ENCODE peak calls at places on chromosomes 13 and 19, in five cellular contexts. One of them, this sample, is unnamed.

GRCh38 chr13:40181203-40181845 is 485.1 kb downstream of the FOXO1 start:
- DNase-seq in GM12878: no peak
- DNase-seq in HCT116: no peak
- DNase-seq in HepG2: peak; percentile 56
- DNase-seq in K562: peak; percentile 16
- DNase-seq in this sample: no peak

GRCh38 chr19:39325778-39326680 is 5.4 kb upstream of the LRFN1 start:
- DNase-seq in GM12878: no peak
- DNase-seq in HCT116: peak; percentile 51
- DNase-seq in HepG2: peak; percentile 22
- DNase-seq in K562: peak; percentile 77
- DNase-seq in this sample: no peak

GRCh38 chr19:51514866-51515481 is 13.4 kb upstream of the SIGLEC12 start:
- DNase-seq in GM12878: peak; percentile 31
- DNase-seq in HCT116: peak; percentile 47
- DNase-seq in HepG2: peak; percentile 46
- DNase-seq in K562: peak; percentile 72
- DNase-seq in this sample: no peak

GRCh38 chr13:44112700-44113329 is 233.1 kb downstream of the LACC1 start:
- DNase-seq in GM12878: no peak
- DNase-seq in HCT116: no peak
- DNase-seq in HepG2: no peak
- DNase-seq in K562: no peak
- DNase-seq in this sample: no peak

GRCh38 chr13:98351636-98352035 is 174.6 kb upstream of the RNF113B start:
- DNase-seq in GM12878: no peak
- DNase-seq in HCT116: no peak
- DNase-seq in HepG2: no peak
- DNase-seq in K562: no peak
- DNase-seq in this sample: no peak

GRCh38 chr13:106567421-106568224 is at the start of gene ARGLU1:
- DNase-seq in GM12878: peak; percentile 64
- DNase-seq in HCT116: no peak
- DNase-seq in HepG2: peak; percentile 78
- DNase-seq in K562: peak; percentile 77
- DNase-seq in this sample: peak; percentile 98

GRCh38 chr19:3075605-3076431 is 13.5 kb upstream of the TLE5 start:
- DNase-seq in GM12878: no peak
- DNase-seq in HCT116: no peak
- DNase-seq in HepG2: no peak
- DNase-seq in K562: peak; percentile 83
- DNase-seq in this sample: no peak

GRCh38 chr19:51259348-51260245 is 8.7 kb downstream of the SIGLECL1 start:
- DNase-seq in GM12878: peak; percentile 12
- DNase-seq in HCT116: peak; percentile 41
- DNase-seq in HepG2: peak; percentile 24
- DNase-seq in K562: peak; percentile 48
- DNase-seq in this sample: peak; percentile 69

GRCh38 chr13:48600374-48601364 is 53.1 kb upstream of the CYSLTR2 start:
- DNase-seq in GM12878: no peak
- DNase-seq in HCT116: no peak
- DNase-seq in HepG2: peak; percentile 32
- DNase-seq in K562: no peak
- DNase-seq in this sample: no peak

GRCh38 chr19:2270572-2271515 is 11.1 kb downstream of the PEAK3 start:
- DNase-seq in GM12878: no peak
- DNase-seq in HCT116: no peak
- DNase-seq in HepG2: peak; percentile 44
- DNase-seq in K562: peak; percentile 73
- DNase-seq in this sample: no peak

GRCh38 chr19:8023371-8023770 is 17.9 kb upstream of the ELAVL1 start:
- DNase-seq in GM12878: no peak
- DNase-seq in HCT116: no peak
- DNase-seq in HepG2: no peak
- DNase-seq in K562: no peak
- DNase-seq in this sample: no peak

GRCh38 chr13:114022309-114022669 is 48.4 kb upstream of the C13orf46 start:
- DNase-seq in GM12878: no peak
- DNase-seq in HCT116: no peak
- DNase-seq in HepG2: no peak
- DNase-seq in K562: no peak
- DNase-seq in this sample: no peak

GRCh38 chr13:74219571-74219970 is 85.4 kb upstream of the KLF12 start:
- DNase-seq in GM12878: no peak
- DNase-seq in HCT116: no peak
- DNase-seq in HepG2: no peak
- DNase-seq in K562: no peak
- DNase-seq in this sample: no peak

GRCh38 chr19:39927524-39928356 is 6.7 kb downstream of the FCGBP start:
- DNase-seq in GM12878: no peak
- DNase-seq in HCT116: no peak
- DNase-seq in HepG2: no peak
- DNase-seq in K562: peak; percentile 5
- DNase-seq in this sample: no peak

GRCh38 chr13:102606537-102607309 is 9.9 kb downstream of the TPP2 start:
- DNase-seq in GM12878: no peak
- DNase-seq in HCT116: no peak
- DNase-seq in HepG2: no peak
- DNase-seq in K562: peak; percentile 55
- DNase-seq in this sample: no peak

GRCh38 chr13:48160879-48161278 is 66.0 kb upstream of the MED4 start:
- DNase-seq in GM12878: no peak
- DNase-seq in HCT116: no peak
- DNase-seq in HepG2: no peak
- DNase-seq in K562: no peak
- DNase-seq in this sample: no peak

GRCh38 chr19:47523473-47523872 is 8.6 kb upstream of the NAPA start:
- DNase-seq in GM12878: no peak
- DNase-seq in HCT116: no peak
- DNase-seq in HepG2: peak; percentile 37
- DNase-seq in K562: peak; percentile 4
- DNase-seq in this sample: no peak

GRCh38 chr13:40430234-40430633 is 236.2 kb downstream of the FOXO1 start:
- DNase-seq in GM12878: no peak
- DNase-seq in HCT116: no peak
- DNase-seq in HepG2: no peak
- DNase-seq in K562: no peak
- DNase-seq in this sample: no peak

GRCh38 chr19:771332-771785 is 20.4 kb downstream of the MISP start:
- DNase-seq in GM12878: no peak
- DNase-seq in HCT116: peak; percentile 55
- DNase-seq in HepG2: peak; percentile 63
- DNase-seq in K562: peak; percentile 72
- DNase-seq in this sample: no peak

GRCh38 chr19:11535792-11536595 is 2.7 kb upstream of the CNN1 start:
- DNase-seq in GM12878: no peak
- DNase-seq in HCT116: peak; percentile 81
- DNase-seq in HepG2: peak; percentile 68
- DNase-seq in K562: peak; percentile 97
- DNase-seq in this sample: peak; percentile 71

GRCh38 chr19:18310118-18310909 is 12.6 kb downstream of the LSM4 start:
- DNase-seq in GM12878: no peak
- DNase-seq in HCT116: no peak
- DNase-seq in HepG2: no peak
- DNase-seq in K562: no peak
- DNase-seq in this sample: no peak

GRCh38 chr13:101514695-101515275 is 62.3 kb downstream of the ITGBL1 start:
- DNase-seq in GM12878: no peak
- DNase-seq in HCT116: peak; percentile 8
- DNase-seq in HepG2: peak; percentile 48
- DNase-seq in K562: peak; percentile 5
- DNase-seq in this sample: no peak

GRCh38 chr13:111095031-111095840 is 19.9 kb upstream of the ARHGEF7 start:
- DNase-seq in GM12878: no peak
- DNase-seq in HCT116: no peak
- DNase-seq in HepG2: no peak
- DNase-seq in K562: no peak
- DNase-seq in this sample: no peak

GRCh38 chr19:31226536-31226935 is 122.7 kb downstream of the TSHZ3 start:
- DNase-seq in GM12878: no peak
- DNase-seq in HCT116: no peak
- DNase-seq in HepG2: no peak
- DNase-seq in K562: no peak
- DNase-seq in this sample: no peak

GRCh38 chr13:102012299-102013293 is 389.3 kb downstream of the FGF14 start:
- DNase-seq in GM12878: no peak
- DNase-seq in HCT116: no peak
- DNase-seq in HepG2: no peak
- DNase-seq in K562: no peak
- DNase-seq in this sample: no peak

GRCh38 chr19:43555185-43555770 is 20.0 kb downstream of the XRCC1 start:
- DNase-seq in GM12878: no peak
- DNase-seq in HCT116: no peak
- DNase-seq in HepG2: peak; percentile 62
- DNase-seq in K562: peak; percentile 71
- DNase-seq in this sample: peak; percentile 61

GRCh38 chr13:46620029-46620428 is 67.1 kb downstream of the LRCH1 start:
- DNase-seq in GM12878: no peak
- DNase-seq in HCT116: no peak
- DNase-seq in HepG2: no peak
- DNase-seq in K562: no peak
- DNase-seq in this sample: no peak

GRCh38 chr19:42115705-42116104 is 16.5 kb downstream of the POU2F2 start:
- DNase-seq in GM12878: no peak
- DNase-seq in HCT116: no peak
- DNase-seq in HepG2: no peak
- DNase-seq in K562: no peak
- DNase-seq in this sample: no peak

GRCh38 chr19:46840157-46840942 is 10.3 kb downstream of the AP2S1 start:
- DNase-seq in GM12878: no peak
- DNase-seq in HCT116: no peak
- DNase-seq in HepG2: peak; percentile 63
- DNase-seq in K562: peak; percentile 60
- DNase-seq in this sample: peak; percentile 60

GRCh38 chr13:29339386-29340272 is 255.9 kb downstream of the SLC7A1 start:
- DNase-seq in GM12878: no peak
- DNase-seq in HCT116: no peak
- DNase-seq in HepG2: no peak
- DNase-seq in K562: no peak
- DNase-seq in this sample: no peak

GRCh38 chr19:38703509-38703908 is 40.8 kb downstream of the CAPN12 start:
- DNase-seq in GM12878: no peak
- DNase-seq in HCT116: no peak
- DNase-seq in HepG2: no peak
- DNase-seq in K562: no peak
- DNase-seq in this sample: no peak

GRCh38 chr19:7868671-7869452 is 5.3 kb downstream of the PRR36 start:
- DNase-seq in GM12878: peak; percentile 13
- DNase-seq in HCT116: peak; percentile 92
- DNase-seq in HepG2: peak; percentile 87
- DNase-seq in K562: peak; percentile 81
- DNase-seq in this sample: peak; percentile 82

GRCh38 chr19:5680083-5680436 is 256 bp downstream of the MICOS13 start:
- DNase-seq in GM12878: no peak
- DNase-seq in HCT116: no peak
- DNase-seq in HepG2: no peak
- DNase-seq in K562: no peak
- DNase-seq in this sample: no peak

GRCh38 chr19:1431759-1432506 is 6.3 kb upstream of the RPS15 start:
- DNase-seq in GM12878: no peak
- DNase-seq in HCT116: no peak
- DNase-seq in HepG2: no peak
- DNase-seq in K562: no peak
- DNase-seq in this sample: no peak

GRCh38 chr13:42703740-42704139 is 77.6 kb upstream of the FAM216B start:
- DNase-seq in GM12878: no peak
- DNase-seq in HCT116: no peak
- DNase-seq in HepG2: no peak
- DNase-seq in K562: no peak
- DNase-seq in this sample: no peak
- TF ChIP-seq ATF3 in GM12878: no peak
- TF ChIP-seq ATF3 in HCT116: no peak
- TF ChIP-seq ATF3 in HepG2: no peak
- TF ChIP-seq ATF3 in K562: no peak
- TF ChIP-seq ATF3 in this sample: no peak

DNA sequence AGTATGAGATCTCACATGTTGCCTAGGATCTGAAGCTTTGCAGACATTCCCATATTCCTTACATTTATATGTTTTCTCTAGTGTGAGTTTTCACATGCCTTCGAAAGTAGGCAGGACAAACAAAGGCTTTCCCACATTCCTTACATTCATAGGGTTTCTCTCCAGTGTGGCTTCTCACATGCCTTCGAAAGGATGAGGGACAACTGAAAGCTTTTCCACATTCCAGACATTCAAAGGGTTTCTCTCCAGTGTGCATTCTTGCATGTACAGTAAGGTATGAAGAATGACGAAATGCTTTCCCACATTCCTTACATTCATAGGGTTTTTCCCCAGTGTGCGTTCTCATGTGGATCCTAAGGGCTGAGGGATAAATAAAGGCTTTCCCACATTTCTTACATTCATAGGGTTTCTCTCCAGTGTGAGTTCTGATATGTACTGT is 14.2 kb downstream of the ZNF699 start:
- DNase-seq in GM12878: no peak
- DNase-seq in HCT116: no peak
- DNase-seq in HepG2: no peak
- DNase-seq in K562: no peak
- DNase-seq in this sample: no peak
- H3K9me3 ChIP-seq in GM12878: peaks cover 24% of the 10 kb centered on the region
- H3K9me3 ChIP-seq in HCT116: peaks cover 36% of the 10 kb centered on the region
- H3K9me3 ChIP-seq in HepG2: peaks cover 86% of the 10 kb centered on the region
- H3K9me3 ChIP-seq in K562: peaks cover 1% of the 10 kb centered on the region
- H3K9me3 ChIP-seq in this sample: peaks cover 64% of the 10 kb centered on the region

GRCh38 chr13:51585696-51586095 is 1.4 kb downstream of the WDFY2 start:
- DNase-seq in GM12878: no peak
- DNase-seq in HCT116: no peak
- DNase-seq in HepG2: no peak
- DNase-seq in K562: no peak
- DNase-seq in this sample: no peak
- TF ChIP-seq ATF3 in GM12878: no peak
- TF ChIP-seq ATF3 in HCT116: no peak
- TF ChIP-seq ATF3 in HepG2: no peak
- TF ChIP-seq ATF3 in K562: no peak
- TF ChIP-seq ATF3 in this sample: no peak

DNA sequence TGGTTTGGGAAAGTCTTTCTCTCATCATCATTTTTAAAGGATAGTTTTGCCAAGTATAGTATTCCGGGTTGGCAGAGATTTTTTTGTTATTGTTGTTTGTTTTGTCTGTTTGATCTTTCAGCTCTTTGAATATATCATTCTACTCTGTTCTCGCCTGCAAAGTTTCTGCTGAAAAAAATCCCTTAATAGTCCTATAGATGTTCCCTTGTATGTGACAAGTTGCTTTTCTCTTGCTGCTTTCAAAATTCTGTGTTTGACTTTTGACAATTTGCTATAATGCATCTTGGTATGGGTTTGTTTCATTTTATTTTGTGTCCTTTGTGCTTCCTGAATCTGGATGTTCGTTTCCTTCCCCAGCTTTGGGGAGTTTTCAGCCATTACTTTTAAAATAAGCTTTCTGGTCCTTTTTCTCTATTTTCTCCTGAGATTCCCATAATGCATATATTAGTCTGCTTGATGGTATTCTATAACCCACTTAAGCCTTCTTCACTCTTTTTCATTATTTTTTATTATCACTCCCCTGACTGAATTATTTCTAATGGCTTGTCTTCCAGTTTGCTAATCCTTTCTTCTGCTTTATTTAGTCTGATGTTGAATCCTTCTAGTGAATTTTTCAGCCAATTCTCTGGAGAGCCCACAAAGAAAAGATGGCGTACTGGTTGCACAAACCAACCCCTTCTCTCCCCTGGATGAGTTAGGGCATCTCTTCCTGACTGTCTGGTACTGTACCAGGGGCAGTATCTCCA is 14.6 kb downstream of the ZNF569 start:
- DNase-seq in GM12878: no peak
- DNase-seq in HCT116: no peak
- DNase-seq in HepG2: no peak
- DNase-seq in K562: no peak
- DNase-seq in this sample: no peak
- H3K9me3 ChIP-seq in GM12878: peaks cover 19% of the 10 kb centered on the region
- H3K9me3 ChIP-seq in HCT116: peaks cover 14% of the 10 kb centered on the region
- H3K9me3 ChIP-seq in HepG2: peaks cover 99% of the 10 kb centered on the region
- H3K9me3 ChIP-seq in K562: peaks cover 3% of the 10 kb centered on the region
- H3K9me3 ChIP-seq in this sample: peaks cover 53% of the 10 kb centered on the region

This sample was measured in H1.